ENCODE peak calls at places on chromosomes 6 and 20, in eight cellular contexts. Q is GM12878, Y is A549, F is HCT116, X is HepG2, S is K562, J is SK-N-SH, L is H1. Z is an unnamed sample.

GRCh38 chr20:61986762-61987321 is 78.8 kb downstream of the TAF4 start:
- DNase-seq in Q (no peak), Y (no peak), F (no peak), X (no peak), S (no peak), J (no peak), L (no peak), Z (no peak)

GRCh38 chr6:36843169-36843568 is 3.9 kb upstream of the CPNE5 start:
- DNase-seq in Q (no peak), Y (no peak), F (no peak), X (no peak), S (no peak), J (no peak), L (no peak), Z (no peak)

GRCh38 chr6:166747644-166748595 is 120.9 kb upstream of the RPS6KA2 start:
- DNase-seq in Q (no peak), Y (peak), F (no peak), X (no peak), S (no peak), J (peak), L (no peak), Z (no peak)

GRCh38 chr6:104784884-104785283 is 74.8 kb downstream of the HACE1 start:
- DNase-seq in Q (no peak), Y (no peak), F (no peak), X (no peak), S (no peak), J (peak), L (no peak), Z (peak)

GRCh38 chr6:41596807-41597206 is 41.5 kb upstream of the MDFI start:
- DNase-seq in Q (no peak), Y (no peak), F (no peak), X (no peak), S (no peak), J (no peak), L (no peak), Z (no peak)

GRCh38 chr20:53344891-53345290 is 248.7 kb downstream of the ZNF217 start:
- DNase-seq in Q (no peak), Y (no peak), F (no peak), X (no peak), S (no peak), J (no peak), L (no peak), Z (no peak)

GRCh38 chr6:136037885-136038460 is 186.5 kb downstream of the PDE7B start:
- DNase-seq in Q (no peak), Y (no peak), F (no peak), X (no peak), S (no peak), J (peak), L (no peak), Z (peak)

GRCh38 chr6:149628865-149629544 is 19.5 kb downstream of the KATNA1 start:
- DNase-seq in Q (peak), Y (no peak), F (no peak), X (no peak), S (no peak), J (no peak), L (no peak), Z (no peak)

DNA sequence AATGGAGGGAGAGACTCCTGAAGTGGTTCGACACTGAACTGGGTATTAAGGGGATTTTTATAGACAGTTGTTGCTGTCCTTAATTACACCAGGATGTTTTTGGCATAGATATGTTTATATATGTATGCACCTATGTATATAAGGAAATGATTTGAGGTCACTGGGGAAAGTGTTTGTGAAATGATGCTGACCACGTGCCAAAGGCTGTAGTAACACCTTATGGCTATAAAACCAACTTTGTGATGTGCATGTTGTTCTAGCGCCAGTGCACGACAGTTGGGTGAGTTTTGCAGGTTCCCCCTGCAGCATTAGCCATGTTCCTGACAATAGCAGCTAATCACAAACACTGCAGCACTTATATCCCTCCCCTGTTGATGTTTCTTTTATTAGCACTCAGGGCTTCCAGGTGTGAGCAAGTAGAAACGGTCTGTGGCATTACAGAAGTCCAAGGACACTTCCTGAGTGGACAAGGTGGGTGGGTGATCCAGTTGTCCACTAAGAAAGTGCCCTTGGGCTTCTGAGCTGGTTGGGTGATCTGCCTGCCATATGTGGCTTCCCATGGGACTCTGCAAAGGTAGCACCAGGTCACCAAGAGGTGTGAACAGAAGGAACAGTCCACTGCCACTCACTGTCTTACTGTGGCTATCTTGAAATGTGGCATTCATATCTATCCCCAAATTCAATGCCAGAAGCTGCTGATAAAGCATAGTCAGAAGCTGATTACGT is 63.0 kb upstream of the RBM24 start:
- DNase-seq in Q (no peak), Y (no peak), F (no peak), X (no peak), S (no peak), J (no peak), L (no peak), Z (no peak)
- TF ChIP-seq RAD21 in Q (no peak), Y (no peak), F (no peak), X (no peak), S (no peak), J (no peak), L (no peak), Z (no peak)

DNA sequence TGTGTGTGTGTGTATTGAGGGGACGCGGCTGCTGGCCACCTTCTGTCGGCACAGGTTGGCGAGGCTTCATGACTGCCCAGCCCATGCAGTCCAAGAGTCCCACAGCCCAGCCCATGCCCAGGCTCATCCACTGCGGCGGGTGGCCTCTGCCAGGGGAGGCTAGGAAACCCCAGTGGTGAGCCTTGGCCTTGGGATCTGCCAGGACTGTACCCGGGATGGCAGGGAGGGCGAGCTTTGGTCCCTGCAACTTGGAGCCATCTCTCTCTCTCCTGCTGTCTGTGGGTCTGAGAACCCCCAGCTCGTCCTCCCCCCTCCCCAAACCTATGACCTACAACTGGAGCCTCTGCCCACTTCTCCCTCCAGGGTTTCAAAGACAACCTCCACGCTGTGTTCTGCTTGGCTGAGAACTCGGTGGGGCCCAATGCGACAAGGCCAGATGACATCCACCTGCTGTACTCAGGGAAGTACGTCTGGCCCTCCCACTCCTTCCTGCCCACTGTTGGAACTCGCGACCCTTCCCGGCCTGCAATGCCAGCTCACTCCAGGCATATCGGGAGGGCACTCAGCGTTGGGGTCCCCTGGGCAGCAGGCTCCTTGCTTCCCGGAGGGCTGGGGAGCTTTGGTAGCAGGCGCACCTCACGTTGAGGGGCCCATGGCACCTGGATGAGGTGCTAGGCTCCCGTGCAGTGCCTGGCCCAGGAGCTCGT is 19.7 kb downstream of the NPEPL1 start:
- DNase-seq in Q (no peak), Y (no peak), F (no peak), X (no peak), S (no peak), J (peak), L (no peak), Z (no peak)
- TF ChIP-seq RAD21 in Q (no peak), Y (no peak), F (no peak), X (no peak), S (no peak), J (no peak), L (no peak), Z (no peak)

GRCh38 chr6:118903134-118903533 is 9.2 kb downstream of the ASF1A start:
- DNase-seq in Q (no peak), Y (no peak), F (no peak), X (no peak), S (no peak), J (peak), L (no peak), Z (no peak)

GRCh38 chr6:118903691-118904090 is 9.7 kb downstream of the ASF1A start:
- DNase-seq in Q (no peak), Y (no peak), F (no peak), X (no peak), S (no peak), J (no peak), L (no peak), Z (no peak)

GRCh38 chr6:118905084-118905483 is 11.1 kb downstream of the ASF1A start:
- DNase-seq in Q (no peak), Y (no peak), F (no peak), X (no peak), S (no peak), J (no peak), L (no peak), Z (no peak)

GRCh38 chr6:118908441-118908840 is 14.5 kb downstream of the ASF1A start:
- DNase-seq in Q (no peak), Y (no peak), F (no peak), X (no peak), S (no peak), J (no peak), L (no peak), Z (peak)

DNA sequence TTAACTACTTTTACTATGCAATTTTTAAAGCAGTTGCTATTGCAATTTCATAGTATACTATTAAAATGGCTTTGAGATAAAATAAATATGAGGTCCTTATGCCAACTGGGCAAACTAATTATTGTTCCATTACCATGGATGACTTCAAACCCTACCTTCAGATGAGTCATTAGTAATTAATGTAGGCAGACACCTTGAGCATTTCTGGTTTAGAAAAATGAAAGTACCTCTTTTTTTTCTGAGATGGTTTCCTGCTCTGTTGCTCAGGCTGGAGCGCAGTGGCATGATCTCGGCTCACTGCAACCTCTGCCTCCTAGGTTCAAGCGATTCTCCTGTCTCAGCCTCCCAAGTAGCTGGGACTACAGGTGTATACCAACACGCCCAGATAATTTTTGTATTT is 11.9 kb downstream of the ASF1A start:
- DNase-seq in Q (no peak), Y (no peak), F (no peak), X (no peak), S (no peak), J (no peak), L (no peak), Z (no peak)
- TF ChIP-seq RAD21 in Q (no peak), Y (no peak), F (no peak), X (no peak), S (no peak), J (no peak), L (no peak), Z (no peak)

GRCh38 chr6:111503660-111504059 is 20.6 kb upstream of the REV3L start:
- DNase-seq in Q (no peak), Y (no peak), F (no peak), X (peak), S (no peak), J (peak), L (no peak), Z (peak)
- TF ChIP-seq RAD21 in Q (no peak), Y (no peak), F (no peak), X (no peak), S (no peak), J (no peak), L (no peak), Z (no peak)

DNA sequence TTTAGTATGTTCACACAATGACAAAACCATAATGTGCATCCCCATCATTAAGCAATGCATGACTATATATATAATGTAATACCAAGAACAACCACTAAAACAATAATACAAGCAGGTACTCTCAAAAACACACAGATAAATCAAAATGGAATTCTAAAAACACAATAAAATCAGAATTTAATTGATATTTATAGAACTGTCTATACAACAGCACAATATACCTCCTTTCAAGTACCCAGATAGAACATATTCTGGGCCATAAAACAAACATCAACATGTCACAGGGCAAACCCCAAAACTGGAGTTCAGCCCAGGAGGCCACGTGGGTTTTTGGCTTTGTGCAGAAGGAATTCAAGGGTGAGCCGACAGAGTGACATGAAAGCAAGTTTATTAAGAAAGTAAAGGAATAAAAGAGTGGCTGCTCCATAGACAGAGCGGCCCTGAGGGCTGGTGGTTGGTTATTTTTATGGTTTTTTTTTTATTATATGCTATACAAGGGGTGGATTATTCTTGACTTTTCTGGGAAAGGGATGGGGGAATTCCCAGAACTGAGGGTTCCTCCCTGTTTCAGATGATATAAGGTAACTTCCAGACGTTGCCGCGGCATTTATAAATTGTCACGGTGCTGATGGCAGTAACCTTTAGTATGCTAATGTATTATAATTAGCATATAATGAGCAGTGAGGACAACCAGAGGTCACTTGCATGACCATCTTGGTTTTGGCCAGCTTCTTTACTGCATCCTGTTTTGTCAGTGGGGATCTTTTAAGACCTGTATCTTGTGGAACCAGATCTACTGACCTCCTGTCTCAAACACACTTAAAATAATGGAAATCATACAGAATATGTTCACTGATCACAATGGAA is 5.6 kb downstream of the RAB23 start:
- DNase-seq in Q (no peak), Y (no peak), F (no peak), X (no peak), S (peak), J (no peak), L (no peak), Z (peak)
- TF ChIP-seq RAD21 in Q (no peak), Y (no peak), F (no peak), X (no peak), S (no peak), J (no peak), L (no peak), Z (no peak)

DNA sequence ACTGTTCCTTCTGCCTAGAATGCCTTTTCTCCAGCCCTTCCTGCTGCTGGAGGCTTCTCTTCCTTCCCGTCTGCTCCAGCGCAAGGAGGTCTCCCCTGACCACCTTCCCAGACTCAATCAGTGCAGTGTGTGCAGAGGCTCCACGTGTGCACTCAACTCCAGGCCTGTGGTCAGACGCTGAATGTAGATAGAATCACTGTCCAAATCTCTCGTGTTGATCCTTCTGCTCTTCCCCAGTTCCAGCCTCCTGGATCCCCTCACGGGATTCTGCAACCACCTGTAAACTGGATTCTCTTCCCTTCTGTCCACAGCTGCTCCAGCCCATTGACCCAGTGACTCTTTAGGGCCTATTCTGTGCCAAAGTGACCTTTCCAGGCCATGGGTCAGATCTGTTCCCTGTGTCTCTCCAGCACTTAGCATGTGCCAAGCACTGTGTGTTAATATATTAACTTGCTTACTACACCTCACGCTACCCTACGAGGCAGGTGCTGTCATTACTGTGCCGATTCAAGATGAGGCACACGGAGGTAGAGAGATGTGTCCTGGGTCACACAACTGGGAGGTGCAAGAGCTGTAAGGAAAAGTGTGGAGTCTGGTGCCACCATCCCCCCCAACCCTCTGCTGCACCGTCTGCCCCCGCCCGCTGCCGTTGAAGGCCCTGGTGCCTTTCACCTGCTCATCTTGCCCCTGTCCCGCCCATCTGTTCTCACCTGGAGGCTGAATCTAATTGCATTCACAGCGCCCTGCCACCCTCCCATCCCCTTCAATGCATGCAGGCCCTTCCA is 112.2 kb downstream of the SULF2 start:
- DNase-seq in Q (no peak), Y (no peak), F (no peak), X (no peak), S (no peak), J (no peak), L (no peak), Z (no peak)
- TF ChIP-seq RAD21 in Q (no peak), Y (no peak), F (no peak), X (no peak), S (no peak), J (no peak), L (no peak), Z (no peak)

DNA sequence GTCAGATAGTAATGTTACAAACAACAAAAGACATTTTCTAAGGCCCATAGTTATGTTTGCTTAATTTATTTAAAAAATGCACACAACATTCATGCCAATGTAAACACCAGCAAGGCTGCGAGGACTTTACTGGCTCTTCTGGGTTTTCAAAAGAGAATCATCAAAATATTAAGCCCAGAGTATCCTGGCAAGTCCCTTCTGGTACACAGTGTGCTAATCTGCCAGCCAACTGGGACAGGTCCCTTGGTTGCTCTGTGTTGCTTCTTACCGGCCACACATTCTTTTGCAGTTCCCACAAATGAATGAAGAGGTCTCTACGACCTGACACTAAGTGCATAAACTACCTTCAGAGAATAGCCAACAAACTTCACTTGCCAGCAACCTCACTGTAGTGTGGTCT is 42.6 kb upstream of the SPDEF start:
- DNase-seq in Q (no peak), Y (no peak), F (no peak), X (no peak), S (no peak), J (no peak), L (no peak), Z (peak)
- TF ChIP-seq RAD21 in Q (no peak), Y (no peak), F (no peak), X (no peak), S (no peak), J (no peak), L (no peak), Z (no peak)